ENCODE peak calls at places on chromosomes 11 and 22, in ten cellular contexts. P is EL; A is skeletal muscle cell; G is MCF 10A; E is NCI-H2081 treated with DMSO at 0.1 percent for 48 hours; R is esophagus muscularis mucosa; H is HCT116; J is HuH-7; N is naive thymus-derived CD4-positive, alpha-beta T cell; M is left ventricle myocardium superior. K is an unnamed sample.

GRCh38 chr11:86416494-86416893 is 41.8 kb downstream of the CCDC81 start:
- DNase-seq in R (no peak), H (no peak), A (no peak), E (no peak), P (peak; percentile 20), G (no peak), M (no peak), J (no peak), N (no peak), K (no peak)

GRCh38 chr11:86577663-86578636 is 94.5 kb downstream of the ME3 start:
- DNase-seq in E (no peak), N (no peak), M (peak; percentile 75), A (peak; percentile 85), G (peak; percentile 92), R (peak; percentile 92), P (peak; percentile 83), J (peak; percentile 5), H (peak; percentile 58), K (peak; percentile 73)

GRCh38 chr11:123166095-123166559 is 28.9 kb downstream of the CLMP start:
- DNase-seq in A (no peak), R (no peak), M (peak; percentile 54), E (no peak), P (peak; percentile 46), J (peak; percentile 49), H (no peak), G (peak; percentile 67), N (no peak), K (no peak)

GRCh38 chr11:72349616-72350218 is 84.6 kb downstream of the CLPB start:
- DNase-seq in N (no peak), G (no peak), P (no peak), R (no peak), E (no peak), A (no peak), M (peak; percentile 56), H (no peak), J (no peak), K (no peak)

GRCh38 chr22:22728382-22728781 is 84.0 kb downstream of the GGTLC2 start:
- DNase-seq in G (peak; percentile 39), N (no peak), P (no peak), E (no peak), A (no peak), M (no peak), J (no peak), H (no peak), R (no peak), K (no peak)

GRCh38 chr22:29520851-29521250 is 32.7 kb downstream of the THOC5 start:
- DNase-seq in P (peak; percentile 73), E (no peak), H (no peak), M (no peak), J (no peak), R (no peak), N (no peak), G (no peak), A (peak; percentile 37), K (peak; percentile 93)

GRCh38 chr22:22144858-22145257 is 99.7 kb upstream of the VPREB1 start:
- DNase-seq in N (no peak), P (no peak), J (no peak), A (no peak), M (no peak), G (no peak), H (no peak), E (no peak), R (no peak), K (no peak)

GRCh38 chr22:37432708-37433054 is 5.4 kb upstream of the ELFN2 start:
- DNase-seq in M (peak; percentile 5), H (no peak), A (no peak), G (no peak), E (no peak), R (no peak), P (no peak), J (no peak), N (no peak), K (peak; percentile 43)

GRCh38 chr11:133172349-133172748 is 360.0 kb downstream of the OPCML start:
- DNase-seq in A (no peak), P (no peak), J (no peak), M (no peak), H (no peak), G (no peak), N (no peak), R (no peak), E (no peak), K (no peak)

GRCh38 chr11:66388746-66389386 is 17.3 kb upstream of the SLC29A2 start:
- DNase-seq in J (peak; percentile 99), H (peak; percentile 75), R (no peak), N (peak; percentile 57), G (peak; percentile 86), A (peak; percentile 26), M (peak; percentile 70), E (peak; percentile 3), P (peak; percentile 79), K (no peak)

GRCh38 chr22:49300951-49301397 is 526.7 kb downstream of the BRD1 start:
- DNase-seq in P (no peak), G (no peak), M (no peak), J (no peak), E (no peak), N (no peak), R (no peak), A (no peak), H (no peak), K (no peak)

GRCh38 chr22:44924098-44924497 is 85.7 kb downstream of the PHF21B start:
- DNase-seq in J (no peak), R (no peak), P (no peak), A (no peak), H (no peak), N (no peak), M (no peak), E (no peak), G (no peak), K (no peak)

GRCh38 chr11:6888830-6889229 is 3.5 kb downstream of the OR2D2 start:
- DNase-seq in E (no peak), R (no peak), A (no peak), J (no peak), N (no peak), G (no peak), M (no peak), H (no peak), P (no peak), K (no peak)

GRCh38 chr11:35623708-35624168 is 5.5 kb downstream of the FJX1 start:
- DNase-seq in G (peak; percentile 84), M (no peak), J (no peak), N (no peak), A (peak; percentile 92), H (no peak), E (no peak), R (no peak), P (peak; percentile 90), K (peak; percentile 92)

GRCh38 chr11:132448334-132448995 is 1078.0 kb downstream of the NTM start:
- DNase-seq in E (no peak), G (no peak), R (no peak), H (no peak), N (no peak), P (peak; percentile 73), M (no peak), J (no peak), A (peak; percentile 25), K (peak; percentile 45)

GRCh38 chr22:30829901-30830550 is 135.4 kb downstream of the OSBP2 start:
- DNase-seq in J (no peak), E (no peak), M (no peak), G (peak; percentile 98), R (no peak), A (peak; percentile 77), P (peak; percentile 99), H (peak; percentile 90), N (no peak), K (peak; percentile 98)

GRCh38 chr11:68430384-68430783 is 30.2 kb upstream of the PPP6R3 start:
- DNase-seq in N (no peak), H (no peak), M (no peak), E (no peak), P (no peak), A (no peak), R (no peak), J (no peak), G (no peak), K (peak; percentile 54)

GRCh38 chr11:18853086-18853720 is 61.6 kb upstream of the PTPN5 start:
- DNase-seq in N (no peak), E (no peak), R (no peak), J (peak; percentile 5), G (peak; percentile 50), M (no peak), P (peak; percentile 8), A (no peak), H (peak; percentile 21), K (no peak)

GRCh38 chr11:86941871-86942208 is 13.4 kb downstream of the FZD4 start:
- DNase-seq in J (no peak), A (no peak), G (peak; percentile 36), E (no peak), M (no peak), N (no peak), H (no peak), R (no peak), P (no peak), K (peak; percentile 18)

GRCh38 chr22:18023509-18024275 is 669 bp downstream of the MICAL3 start:
- DNase-seq in M (peak; percentile 91), R (no peak), P (peak; percentile 90), J (peak; percentile 79), N (no peak), H (peak; percentile 65), E (no peak), A (no peak), G (peak; percentile 86), K (peak; percentile 97)

GRCh38 chr11:2887526-2888195 is 2.1 kb upstream of the CDKN1C start:
- DNase-seq in N (no peak), M (peak; percentile 43), E (no peak), P (no peak), H (no peak), R (no peak), G (no peak), J (no peak), A (no peak), K (no peak)

GRCh38 chr11:7871056-7871455 is 60.0 kb downstream of the OR10A6 start:
- DNase-seq in E (no peak), P (peak; percentile 35), G (peak; percentile 29), J (no peak), A (no peak), H (no peak), M (no peak), R (no peak), N (no peak), K (no peak)